ENCODE peak calls at places on chromosome X, in six cellular contexts. B is upper lobe of right lung; H is EH; C is kidney glomerular epithelial cell; G is stimulated activated CD8-positive, alpha-beta memory T cell treated with anti-CD3 and anti-CD28 coated beads, Interleukin-2, amount 100 ng/mL, for 48 hours; F is stimulated activated CD4-positive, alpha-beta T cell treated with anti-CD3 and anti-CD28 coated beads, Interleukin-2, amount 100 ng/mL, for 24 hours. I is an unnamed sample.

GRCh38 chrX:88613338-88613737 is 133.7 kb upstream of the CPXCR1 start:
- DNase-seq in B (no peak), H (no peak), C (peak), G (no peak), F (no peak), I (no peak)

GRCh38 chrX:45900751-45901150 is 644.5 kb downstream of the ZNF674 start:
- DNase-seq in B (no peak), H (peak), C (no peak), G (no peak), F (no peak), I (peak)

GRCh38 chrX:16771483-16772398 is 14.5 kb upstream of the TXLNG start:
- DNase-seq in B (no peak), H (peak), C (peak), G (no peak), F (no peak), I (peak)

GRCh38 chrX:24963823-24964222 is 51.9 kb downstream of the ARX start:
- DNase-seq in B (no peak), H (peak), C (no peak), G (no peak), F (no peak), I (no peak)

GRCh38 chrX:109847257-109848187 is 114.5 kb upstream of the ACSL4 start:
- DNase-seq in B (no peak), H (peak), C (peak), G (no peak), F (no peak), I (peak)

GRCh38 chrX:11740794-11741193 is 17.2 kb upstream of the MSL3 start:
- DNase-seq in B (no peak), H (no peak), C (no peak), G (no peak), F (no peak), I (no peak)

GRCh38 chrX:20240201-20240600 is 26.5 kb downstream of the RPS6KA3 start:
- DNase-seq in B (no peak), H (no peak), C (no peak), G (no peak), F (no peak), I (no peak)

GRCh38 chrX:72169008-72169728 is 12.4 kb upstream of the PIN4 start:
- DNase-seq in B (no peak), H (peak), C (no peak), G (no peak), F (peak), I (peak)

GRCh38 chrX:134764202-134764785 is 106.0 kb upstream of the PLAC1 start:
- DNase-seq in B (no peak), H (peak), C (peak), G (no peak), F (no peak), I (no peak)

GRCh38 chrX:70422886-70423336 is at the start of gene GDPD2:
- DNase-seq in B (no peak), H (peak), C (peak), G (no peak), F (no peak), I (no peak)

GRCh38 chrX:48864210-48864609 is 28.8 kb upstream of the PCSK1N start:
- DNase-seq in B (no peak), H (peak), C (peak), G (no peak), F (no peak), I (no peak)

GRCh38 chrX:15737957-15738685 is at the start of gene CA5B:
- DNase-seq in B (peak), H (peak), C (peak), G (peak), F (peak), I (peak)

GRCh38 chrX:86133761-86134160 is 14.5 kb upstream of the DACH2 start:
- DNase-seq in B (no peak), H (peak), C (peak), G (no peak), F (no peak), I (peak)

GRCh38 chrX:138037548-138037947 is 471.6 kb downstream of the ZIC3 start:
- DNase-seq in B (no peak), H (no peak), C (no peak), G (no peak), F (no peak), I (no peak)

GRCh38 chrX:75522565-75523411 is at the start of gene ZDHHC15:
- DNase-seq in B (peak), H (peak), C (peak), G (peak), F (peak), I (no peak)

GRCh38 chrX:11672213-11672612 is 6.5 kb upstream of the ARHGAP6 start:
- DNase-seq in B (no peak), H (no peak), C (no peak), G (no peak), F (no peak), I (no peak)

GRCh38 chrX:121579016-121579760 is 531.8 kb downstream of the GLUD2 start:
- DNase-seq in B (no peak), H (peak), C (no peak), G (no peak), F (peak), I (peak)

GRCh38 chrX:100829730-100830129 is 9.5 kb downstream of the CSTF2 start:
- DNase-seq in B (no peak), H (peak), C (peak), G (no peak), F (peak), I (no peak)

GRCh38 chrX:107199491-107199890 is 6.7 kb downstream of the NUP62CL start:
- DNase-seq in B (no peak), H (no peak), C (no peak), G (no peak), F (no peak), I (no peak)

GRCh38 chrX:124211312-124211942 is 121.0 kb upstream of the TEX13D start:
- DNase-seq in B (no peak), H (peak), C (peak), G (no peak), F (peak), I (peak)

GRCh38 chrX:13752646-13753045 is 18.1 kb downstream of the OFD1 start:
- DNase-seq in B (no peak), H (no peak), C (no peak), G (no peak), F (no peak), I (no peak)

GRCh38 chrX:119218198-119218597 is 17.9 kb upstream of the PGRMC1 start:
- DNase-seq in B (no peak), H (peak), C (no peak), G (no peak), F (no peak), I (no peak)

GRCh38 chrX:38060331-38060878 is 54.1 kb downstream of the SYTL5 start:
- DNase-seq in B (no peak), H (no peak), C (peak), G (no peak), F (no peak), I (no peak)

GRCh38 chrX:38206036-38206435 is 14.6 kb downstream of the SRPX start:
- DNase-seq in B (no peak), H (peak), C (no peak), G (no peak), F (no peak), I (no peak)

GRCh38 chrX:99242001-99242400 is 1168.1 kb downstream of the PCDH19 start:
- DNase-seq in B (no peak), H (no peak), C (no peak), G (no peak), F (no peak), I (no peak)

GRCh38 chrX:22520128-22520828 is 247.6 kb downstream of the CBLL2 start:
- DNase-seq in B (no peak), H (no peak), C (peak), G (no peak), F (no peak), I (no peak)

GRCh38 chrX:1534321-1535168 is 2.4 kb downstream of the P2RY8 start:
- DNase-seq in B (peak), H (no peak), C (no peak), G (peak), F (peak), I (no peak)

GRCh38 chrX:46311581-46312120 is 233.6 kb downstream of the ZNF674 start:
- DNase-seq in B (no peak), H (peak), C (peak), G (no peak), F (no peak), I (no peak)

GRCh38 chrX:38275615-38276014 is 51.7 kb downstream of the RPGR start:
- DNase-seq in B (no peak), H (peak), C (peak), G (no peak), F (no peak), I (peak)

GRCh38 chrX:125306335-125306866 is 13.3 kb upstream of the TEX13C start:
- DNase-seq in B (no peak), H (no peak), C (no peak), G (no peak), F (no peak), I (no peak)

GRCh38 chrX:119398974-119399771 is at the start of gene SLC25A43:
- DNase-seq in B (peak), H (peak), C (no peak), G (peak), F (peak), I (peak)

GRCh38 chrX:3166670-3167455 is 125.6 kb downstream of the ARSF start:
- DNase-seq in B (no peak), H (peak), C (no peak), G (no peak), F (no peak), I (no peak)

GRCh38 chrX:40006025-40007017 is 91.4 kb downstream of the BCOR start:
- DNase-seq in B (peak), H (peak), C (no peak), G (no peak), F (peak), I (no peak)

I was measured in fibroblast of gingiva.